ENCODE peak calls at places on chromosomes 3 and 15, in six cellular contexts. One of them, this sample, is unnamed.

GRCh38 chr3:65666426-65667091 is 372.2 kb downstream of the MAGI1 start:
- DNase-seq in IMR-90: peak; percentile 61
- DNase-seq in H9: no peak
- DNase-seq in H1: no peak
- DNase-seq in trophoblast cell: peak; percentile 19
- DNase-seq in mesenchymal stem cell: no peak
- DNase-seq in this sample: no peak

GRCh38 chr3:187041362-187042061 is 97.8 kb downstream of the RPL39L start:
- DNase-seq in IMR-90: peak; percentile 54
- DNase-seq in H9: no peak
- DNase-seq in H1: no peak
- DNase-seq in trophoblast cell: no peak
- DNase-seq in mesenchymal stem cell: peak; percentile 38
- DNase-seq in this sample: no peak

GRCh38 chr3:154972951-154973350 is 107.2 kb upstream of the MME start:
- DNase-seq in IMR-90: peak; percentile 34
- DNase-seq in H9: no peak
- DNase-seq in H1: no peak
- DNase-seq in trophoblast cell: no peak
- DNase-seq in mesenchymal stem cell: no peak
- DNase-seq in this sample: no peak

GRCh38 chr3:87161486-87161885 is 65.6 kb upstream of the CHMP2B start:
- DNase-seq in IMR-90: no peak
- DNase-seq in H9: no peak
- DNase-seq in H1: no peak
- DNase-seq in trophoblast cell: no peak
- DNase-seq in mesenchymal stem cell: no peak
- DNase-seq in this sample: peak; percentile 6

GRCh38 chr3:64266065-64266874 is 41.0 kb upstream of the PRICKLE2 start:
- DNase-seq in IMR-90: peak; percentile 94
- DNase-seq in H9: no peak
- DNase-seq in H1: no peak
- DNase-seq in trophoblast cell: peak; percentile 19
- DNase-seq in mesenchymal stem cell: peak; percentile 96
- DNase-seq in this sample: no peak

GRCh38 chr3:182389041-182389815 is 404.1 kb upstream of the ATP11B start:
- DNase-seq in IMR-90: no peak
- DNase-seq in H9: no peak
- DNase-seq in H1: no peak
- DNase-seq in trophoblast cell: no peak
- DNase-seq in mesenchymal stem cell: no peak
- DNase-seq in this sample: no peak

GRCh38 chr15:73826711-73827243 is 46.6 kb upstream of the TBC1D21 start:
- DNase-seq in IMR-90: no peak
- DNase-seq in H9: no peak
- DNase-seq in H1: no peak
- DNase-seq in trophoblast cell: no peak
- DNase-seq in mesenchymal stem cell: no peak
- DNase-seq in this sample: no peak

GRCh38 chr3:188469228-188469885 is 315.4 kb downstream of the LPP start:
- DNase-seq in IMR-90: no peak
- DNase-seq in H9: no peak
- DNase-seq in H1: no peak
- DNase-seq in trophoblast cell: no peak
- DNase-seq in mesenchymal stem cell: peak; percentile 88
- DNase-seq in this sample: no peak

GRCh38 chr15:74631935-74632560 is 16.4 kb downstream of the CLK3 start:
- DNase-seq in IMR-90: peak; percentile 45
- DNase-seq in H9: peak; percentile 76
- DNase-seq in H1: no peak
- DNase-seq in trophoblast cell: peak; percentile 73
- DNase-seq in mesenchymal stem cell: peak; percentile 57
- DNase-seq in this sample: peak; percentile 26

GRCh38 chr3:48926425-48927392 is 8.1 kb downstream of the ARIH2 start:
- DNase-seq in IMR-90: no peak
- DNase-seq in H9: no peak
- DNase-seq in H1: no peak
- DNase-seq in trophoblast cell: no peak
- DNase-seq in mesenchymal stem cell: peak; percentile 45
- DNase-seq in this sample: no peak

GRCh38 chr3:111851511-111851954 is 7.5 kb upstream of the PHLDB2 start:
- DNase-seq in IMR-90: peak; percentile 73
- DNase-seq in H9: no peak
- DNase-seq in H1: no peak
- DNase-seq in trophoblast cell: peak; percentile 61
- DNase-seq in mesenchymal stem cell: peak; percentile 71
- DNase-seq in this sample: no peak

GRCh38 chr3:29668233-29668632 is 387.4 kb downstream of the RBMS3 start:
- DNase-seq in IMR-90: no peak
- DNase-seq in H9: no peak
- DNase-seq in H1: no peak
- DNase-seq in trophoblast cell: peak; percentile 29
- DNase-seq in mesenchymal stem cell: no peak
- DNase-seq in this sample: no peak

GRCh38 chr3:24195504-24196230 is 250.6 kb downstream of the NR1D2 start:
- DNase-seq in IMR-90: no peak
- DNase-seq in H9: no peak
- DNase-seq in H1: no peak
- DNase-seq in trophoblast cell: no peak
- DNase-seq in mesenchymal stem cell: no peak
- DNase-seq in this sample: no peak

GRCh38 chr15:73822998-73823397 is 50.4 kb upstream of the TBC1D21 start:
- DNase-seq in IMR-90: peak; percentile 43
- DNase-seq in H9: no peak
- DNase-seq in H1: no peak
- DNase-seq in trophoblast cell: peak; percentile 38
- DNase-seq in mesenchymal stem cell: peak; percentile 34
- DNase-seq in this sample: peak; percentile 32

GRCh38 chr15:101723874-101724674 is at the start of gene TARS3:
- DNase-seq in IMR-90: peak; percentile 80
- DNase-seq in H9: peak; percentile 95
- DNase-seq in H1: peak; percentile 57
- DNase-seq in trophoblast cell: peak; percentile 86
- DNase-seq in mesenchymal stem cell: peak; percentile 90
- DNase-seq in this sample: peak; percentile 91

GRCh38 chr3:108453541-108454057 is 56.8 kb downstream of the MYH15 start:
- DNase-seq in IMR-90: peak; percentile 63
- DNase-seq in H9: no peak
- DNase-seq in H1: no peak
- DNase-seq in trophoblast cell: no peak
- DNase-seq in mesenchymal stem cell: no peak
- DNase-seq in this sample: no peak

GRCh38 chr3:42891042-42891441 is 14.9 kb upstream of the ZNF662 start:
- DNase-seq in IMR-90: no peak
- DNase-seq in H9: peak; percentile 33
- DNase-seq in H1: peak; percentile 33
- DNase-seq in trophoblast cell: no peak
- DNase-seq in mesenchymal stem cell: no peak
- DNase-seq in this sample: no peak

GRCh38 chr3:188230962-188231361 is 77.0 kb downstream of the LPP start:
- DNase-seq in IMR-90: peak; percentile 75
- DNase-seq in H9: no peak
- DNase-seq in H1: no peak
- DNase-seq in trophoblast cell: no peak
- DNase-seq in mesenchymal stem cell: peak; percentile 75
- DNase-seq in this sample: no peak

GRCh38 chr15:34370643-34371042 is 3.6 kb upstream of the LPCAT4 start:
- DNase-seq in IMR-90: no peak
- DNase-seq in H9: no peak
- DNase-seq in H1: no peak
- DNase-seq in trophoblast cell: no peak
- DNase-seq in mesenchymal stem cell: no peak
- DNase-seq in this sample: no peak

GRCh38 chr3:57577786-57578185 is 19.4 kb downstream of the ARF4 start:
- DNase-seq in IMR-90: no peak
- DNase-seq in H9: no peak
- DNase-seq in H1: no peak
- DNase-seq in trophoblast cell: no peak
- DNase-seq in mesenchymal stem cell: no peak
- DNase-seq in this sample: no peak

GRCh38 chr3:38595393-38595792 is 54.1 kb downstream of the SCN5A start:
- DNase-seq in IMR-90: no peak
- DNase-seq in H9: no peak
- DNase-seq in H1: no peak
- DNase-seq in trophoblast cell: peak; percentile 61
- DNase-seq in mesenchymal stem cell: no peak
- DNase-seq in this sample: no peak

GRCh38 chr3:77475545-77475944 is 435.6 kb downstream of the ROBO2 start:
- DNase-seq in IMR-90: no peak
- DNase-seq in H9: no peak
- DNase-seq in H1: no peak
- DNase-seq in trophoblast cell: no peak
- DNase-seq in mesenchymal stem cell: no peak
- DNase-seq in this sample: no peak

GRCh38 chr15:69125236-69125635 is 35.2 kb upstream of the GLCE start:
- DNase-seq in IMR-90: no peak
- DNase-seq in H9: no peak
- DNase-seq in H1: no peak
- DNase-seq in trophoblast cell: peak; percentile 10
- DNase-seq in mesenchymal stem cell: no peak
- DNase-seq in this sample: no peak

GRCh38 chr3:28846948-28847527 is 433.8 kb upstream of the RBMS3 start:
- DNase-seq in IMR-90: no peak
- DNase-seq in H9: no peak
- DNase-seq in H1: no peak
- DNase-seq in trophoblast cell: no peak
- DNase-seq in mesenchymal stem cell: no peak
- DNase-seq in this sample: no peak

GRCh38 chr3:33732394-33732793 is 14.3 kb upstream of the CLASP2 start:
- DNase-seq in IMR-90: no peak
- DNase-seq in H9: no peak
- DNase-seq in H1: no peak
- DNase-seq in trophoblast cell: peak; percentile 20
- DNase-seq in mesenchymal stem cell: no peak
- DNase-seq in this sample: no peak

GRCh38 chr3:37243811-37244748 is 69.7 kb upstream of the LRRFIP2 start:
- DNase-seq in IMR-90: peak; percentile 81
- DNase-seq in H9: peak; percentile 72
- DNase-seq in H1: no peak
- DNase-seq in trophoblast cell: peak; percentile 99
- DNase-seq in mesenchymal stem cell: peak; percentile 88
- DNase-seq in this sample: peak; percentile 46

GRCh38 chr3:185489462-185489861 is 9.4 kb downstream of the TMEM41A start:
- DNase-seq in IMR-90: no peak
- DNase-seq in H9: no peak
- DNase-seq in H1: no peak
- DNase-seq in trophoblast cell: peak; percentile 10
- DNase-seq in mesenchymal stem cell: no peak
- DNase-seq in this sample: no peak

GRCh38 chr3:173823911-173824460 is 426.4 kb downstream of the NLGN1 start:
- DNase-seq in IMR-90: peak; percentile 6
- DNase-seq in H9: no peak
- DNase-seq in H1: no peak
- DNase-seq in trophoblast cell: peak; percentile 37
- DNase-seq in mesenchymal stem cell: no peak
- DNase-seq in this sample: no peak

GRCh38 chr15:75091814-75092213 is 68.4 kb downstream of the PPCDC start:
- DNase-seq in IMR-90: no peak
- DNase-seq in H9: no peak
- DNase-seq in H1: no peak
- DNase-seq in trophoblast cell: peak; percentile 74
- DNase-seq in mesenchymal stem cell: no peak
- DNase-seq in this sample: no peak

GRCh38 chr3:53534996-53535395 is 40.6 kb downstream of the CACNA1D start:
- DNase-seq in IMR-90: no peak
- DNase-seq in H9: no peak
- DNase-seq in H1: no peak
- DNase-seq in trophoblast cell: no peak
- DNase-seq in mesenchymal stem cell: no peak
- DNase-seq in this sample: no peak
- H4K91ac ChIP-seq in IMR-90: no peak overlapping the region
- H4K91ac ChIP-seq in H9: no peak overlapping the region
- H4K91ac ChIP-seq in H1: no peak overlapping the region
- H4K91ac ChIP-seq in trophoblast cell: no peak overlapping the region
- H4K91ac ChIP-seq in mesenchymal stem cell: no peak overlapping the region
- H4K91ac ChIP-seq in this sample: no peak overlapping the region

GRCh38 chr3:133440652-133441051 is 40.8 kb downstream of the BFSP2 start:
- DNase-seq in IMR-90: peak; percentile 76
- DNase-seq in H9: no peak
- DNase-seq in H1: no peak
- DNase-seq in trophoblast cell: no peak
- DNase-seq in mesenchymal stem cell: peak; percentile 29
- DNase-seq in this sample: no peak
- H3K4me2 ChIP-seq in IMR-90: no peak overlapping the region
- H3K4me2 ChIP-seq in H9: no peak overlapping the region
- H3K4me2 ChIP-seq in H1: no peak overlapping the region
- H3K4me2 ChIP-seq in trophoblast cell: no peak overlapping the region
- H3K4me2 ChIP-seq in mesenchymal stem cell: no peak overlapping the region
- H3K4me2 ChIP-seq in this sample: no peak overlapping the region

DNA sequence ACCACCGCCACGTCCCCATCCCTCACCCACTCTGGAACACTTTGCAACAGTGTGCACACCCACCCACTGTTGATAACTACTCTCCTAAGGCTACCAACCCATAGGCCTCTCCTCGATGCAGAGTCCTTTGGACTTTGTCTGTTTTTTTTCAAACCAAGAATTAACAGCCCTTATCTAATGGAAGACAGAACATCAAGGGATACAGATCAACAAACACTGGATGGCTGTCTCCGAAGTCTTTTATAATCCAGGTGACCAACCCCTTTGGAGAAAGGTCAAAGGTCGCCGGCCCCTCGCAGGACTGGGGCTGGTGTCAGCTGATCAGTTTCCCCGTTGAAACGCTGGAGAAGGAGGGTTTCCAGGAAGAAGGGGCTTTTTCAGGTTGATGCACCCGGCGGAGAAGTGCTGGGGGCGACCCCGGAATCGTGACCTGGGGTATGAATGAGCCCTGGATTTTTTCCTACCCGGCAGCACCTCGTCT is 537 bp downstream of the B4GALT4 start:
- DNase-seq in IMR-90: no peak
- DNase-seq in H9: peak; percentile 45
- DNase-seq in H1: no peak
- DNase-seq in trophoblast cell: peak; percentile 38
- DNase-seq in mesenchymal stem cell: peak; percentile 46
- DNase-seq in this sample: peak; percentile 69
- H3K27me3 ChIP-seq in IMR-90: no peaks in the 10 kb centered on the region
- H3K27me3 ChIP-seq in H9: no peaks in the 10 kb centered on the region
- H3K27me3 ChIP-seq in H1: no peaks in the 10 kb centered on the region
- H3K27me3 ChIP-seq in trophoblast cell: no peaks in the 10 kb centered on the region
- H3K27me3 ChIP-seq in mesenchymal stem cell: no peaks in the 10 kb centered on the region
- H3K27me3 ChIP-seq in this sample: no peaks in the 10 kb centered on the region

DNA sequence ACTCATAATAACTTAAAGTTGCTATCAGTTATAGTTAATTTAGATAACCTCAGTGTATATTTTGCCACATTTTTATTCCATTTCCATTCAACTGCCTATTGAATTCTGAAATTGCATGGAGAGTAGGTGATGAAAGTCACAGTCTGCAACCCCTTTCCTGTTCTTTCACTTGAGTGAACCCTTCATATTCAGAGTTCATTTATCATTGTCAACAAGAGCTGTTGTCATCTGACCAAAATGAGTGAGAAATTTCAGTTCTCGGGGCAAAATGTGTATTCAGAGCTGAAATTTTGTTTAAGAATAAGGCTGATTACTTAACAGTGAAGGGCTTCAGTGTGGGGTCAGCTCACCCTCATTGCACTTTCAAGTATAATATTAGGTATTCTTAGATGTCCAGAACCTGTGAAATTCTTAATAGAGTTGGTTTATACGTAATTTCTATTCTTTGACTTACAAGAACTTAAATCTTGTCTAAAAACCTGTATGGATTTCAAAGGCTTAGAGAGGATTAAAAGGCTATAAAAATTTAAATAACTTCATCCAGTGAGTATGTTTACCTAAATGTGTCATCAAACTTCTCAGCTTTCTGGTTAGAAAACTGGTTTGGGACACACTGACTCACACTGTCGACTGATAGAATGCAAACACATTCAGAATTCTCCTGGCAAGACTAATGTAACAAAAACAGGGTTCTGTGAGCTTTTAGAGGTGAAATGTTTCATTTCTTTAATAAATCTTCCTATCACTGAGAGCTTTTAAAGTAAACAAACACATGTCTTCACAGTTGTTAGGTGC is 92.2 kb downstream of the CMSS1 start:
- DNase-seq in IMR-90: peak; percentile 74
- DNase-seq in H9: no peak
- DNase-seq in H1: no peak
- DNase-seq in trophoblast cell: peak; percentile 47
- DNase-seq in mesenchymal stem cell: peak; percentile 71
- DNase-seq in this sample: no peak
- H4K91ac ChIP-seq in IMR-90: no peak overlapping the region
- H4K91ac ChIP-seq in H9: no peak overlapping the region
- H4K91ac ChIP-seq in H1: no peak overlapping the region
- H4K91ac ChIP-seq in trophoblast cell: no peak overlapping the region
- H4K91ac ChIP-seq in mesenchymal stem cell: no peak overlapping the region
- H4K91ac ChIP-seq in this sample: no peak overlapping the region

This sample was measured in neuronal stem cell.